ENCODE peak calls at places on chromosomes 13 and 19, in five cellular contexts. P is CD4-positive, alpha-beta memory T cell; H is stomach; J is aorta; V is DND-41. T is an unnamed sample.

GRCh38 chr19:5122121-5122400 is 153.1 kb downstream of the KDM4B start:
- DNase-seq in V (no peak), H (no peak), J (no peak), P (no peak), T (no peak)

GRCh38 chr19:51316688-51317087 is 5.2 kb downstream of the IGLON5 start:
- DNase-seq in H (no peak), V (no peak), P (no peak), J (no peak), T (no peak)

GRCh38 chr13:48804836-48805601 is 151.3 kb downstream of the CYSLTR2 start:
- DNase-seq in V (no peak), H (no peak), P (peak; percentile 17), J (no peak), T (peak; percentile 80)

GRCh38 chr13:28741080-28741479 is 22.3 kb upstream of the SLC46A3 start:
- DNase-seq in P (no peak), J (no peak), V (no peak), H (no peak), T (no peak)

GRCh38 chr19:33933931-33934330 is 137.3 kb downstream of the KCTD15 start:
- DNase-seq in H (no peak), P (no peak), V (no peak), J (no peak), T (no peak)

GRCh38 chr13:58852076-58852475 is 1220.5 kb downstream of the PCDH17 start:
- DNase-seq in V (no peak), H (no peak), P (no peak), J (no peak), T (no peak)

GRCh38 chr19:39350156-39350555 is 7.9 kb downstream of the SAMD4B start:
- DNase-seq in H (no peak), V (no peak), J (no peak), P (no peak), T (no peak)

GRCh38 chr13:72462726-72463125 is 264.7 kb downstream of the MZT1 start:
- DNase-seq in J (no peak), H (no peak), P (no peak), V (no peak), T (no peak)

GRCh38 chr13:44197791-44198770 is 175.5 kb upstream of the SERP2 start:
- DNase-seq in P (no peak), V (no peak), J (no peak), H (no peak), T (peak; percentile 52)

GRCh38 chr13:57739089-57739488 is 107.5 kb downstream of the PCDH17 start:
- DNase-seq in V (no peak), P (no peak), J (no peak), H (no peak), T (no peak)

GRCh38 chr19:35991731-35992450 is 3.1 kb upstream of the SDHAF1 start:
- DNase-seq in V (no peak), J (no peak), H (no peak), P (no peak), T (no peak)

GRCh38 chr19:17572640-17573039 is 17.2 kb downstream of the COLGALT1 start:
- DNase-seq in V (no peak), H (no peak), P (no peak), J (no peak), T (no peak)

GRCh38 chr19:57655443-57655842 is 13.3 kb upstream of the ZSCAN4 start:
- DNase-seq in H (no peak), J (no peak), P (no peak), V (no peak), T (no peak)

GRCh38 chr19:16070366-16070990 is 5.8 kb upstream of the TPM4 start:
- DNase-seq in P (peak; percentile 87), H (peak; percentile 92), V (no peak), J (peak; percentile 89), T (peak; percentile 90)

GRCh38 chr19:16073481-16073880 is 2.8 kb upstream of the TPM4 start:
- DNase-seq in H (no peak), V (no peak), J (peak; percentile 76), P (no peak), T (no peak)

GRCh38 chr19:16069813-16070365 is 6.4 kb upstream of the TPM4 start:
- DNase-seq in J (peak; percentile 77), V (no peak), H (peak; percentile 40), P (no peak), T (no peak)

GRCh38 chr19:16068696-16069259 is 7.5 kb upstream of the TPM4 start:
- DNase-seq in J (peak; percentile 23), V (no peak), H (no peak), P (no peak), T (no peak)

GRCh38 chr19:16071072-16071691 is 5.1 kb upstream of the TPM4 start:
- DNase-seq in J (peak; percentile 26), H (no peak), V (no peak), P (no peak), T (no peak)
- H3K4me3 ChIP-seq in J (no peak overlapping the region), H (peak overlapping the region; percentile 64), V (no peak overlapping the region), P (no peak overlapping the region), T (peak overlapping the region; percentile 31)

DNA sequence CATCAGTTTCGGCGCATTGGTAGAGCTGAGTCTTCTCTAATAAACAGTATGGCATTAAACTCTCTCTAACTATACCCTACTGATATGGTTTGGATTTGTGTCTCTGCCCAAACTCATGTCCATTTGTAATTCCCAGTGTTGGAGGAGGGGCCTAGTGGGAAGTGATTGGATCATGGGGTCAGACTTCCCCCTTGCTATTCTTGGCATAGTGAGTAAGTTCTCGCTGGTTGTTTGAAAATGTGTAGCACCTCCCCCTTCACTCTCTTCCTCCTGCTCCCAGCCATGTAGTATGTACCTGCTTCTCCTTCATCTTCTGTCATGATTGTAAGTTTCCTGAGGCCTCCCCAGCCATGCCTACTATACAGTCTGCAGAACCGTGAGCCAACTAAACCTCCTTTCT is 682.7 kb upstream of the ARGLU1 start:
- DNase-seq in P (no peak), V (no peak), J (no peak), H (no peak), T (no peak)
- H3K9me3 ChIP-seq in P (no peaks in the 10 kb centered on the region), V (no peaks in the 10 kb centered on the region), J (no peaks in the 10 kb centered on the region), H (no peaks in the 10 kb centered on the region), T (no peaks in the 10 kb centered on the region)

DNA sequence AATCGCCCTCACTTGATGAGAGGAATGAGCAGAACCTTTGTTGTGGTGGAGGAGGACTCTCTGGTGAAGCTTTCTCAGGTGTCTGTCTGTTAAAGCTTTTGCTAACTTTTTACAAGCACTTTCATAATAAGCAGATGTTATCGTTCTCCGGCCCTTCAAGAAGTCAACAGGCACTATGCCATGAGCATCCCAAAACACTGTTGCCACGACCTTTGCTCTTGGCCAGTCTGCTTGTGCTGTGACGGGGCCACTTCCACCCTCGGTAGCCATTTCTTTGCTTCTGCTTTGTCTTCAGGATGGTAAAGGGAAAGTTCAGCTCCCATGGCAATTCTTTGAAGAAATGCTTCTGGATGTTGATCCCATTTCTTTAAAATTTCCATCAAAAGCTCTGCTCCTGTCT is 93.5 kb upstream of the ANKRD10 start:
- DNase-seq in V (no peak), H (no peak), J (no peak), P (no peak), T (no peak)
- H3K27ac ChIP-seq in V (no peak overlapping the region), H (no peak overlapping the region), J (no peak overlapping the region), P (no peak overlapping the region), T (no peak overlapping the region)

GRCh38 chr13:111399776-111400505 is 79.5 kb downstream of the TEX29 start:
- DNase-seq in H (peak; percentile 21), J (peak; percentile 54), V (no peak), P (no peak), T (no peak)
- H3K4me3 ChIP-seq in H (no peak overlapping the region), J (no peak overlapping the region), V (no peak overlapping the region), P (no peak overlapping the region), T (no peak overlapping the region)

DNA sequence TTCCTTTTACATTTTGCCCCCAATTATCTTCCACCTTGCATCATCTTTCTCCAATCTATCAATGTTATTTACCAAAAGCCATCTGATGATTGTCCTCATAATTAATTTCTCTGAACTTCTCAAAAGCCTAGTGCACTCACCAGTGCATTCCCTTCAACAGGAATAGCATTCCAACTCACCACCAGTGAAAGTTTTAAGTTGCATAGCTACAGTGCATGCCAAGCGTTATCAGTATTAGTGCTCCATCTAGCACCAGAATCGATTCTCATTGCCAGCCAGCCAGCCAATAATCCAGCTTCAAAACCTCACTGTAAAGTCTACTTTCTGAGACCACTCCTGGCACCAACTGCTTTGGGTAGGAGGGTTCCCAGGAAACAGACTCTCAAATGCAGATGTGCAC is 7.4 kb downstream of the MYCBP2 start:
- DNase-seq in P (no peak), H (no peak), J (no peak), V (no peak), T (no peak)
- H3K9me3 ChIP-seq in P (no peaks in the 10 kb centered on the region), H (no peaks in the 10 kb centered on the region), J (no peaks in the 10 kb centered on the region), V (no peaks in the 10 kb centered on the region), T (no peaks in the 10 kb centered on the region)

GRCh38 chr19:19134687-19135158 is 3.6 kb downstream of the TMEM161A start:
- DNase-seq in J (no peak), P (peak; percentile 24), V (peak; percentile 30), H (peak; percentile 55), T (peak; percentile 21)

GRCh38 chr19:19137556-19138109 is 645 bp downstream of the TMEM161A start:
- DNase-seq in H (no peak), P (no peak), V (no peak), J (no peak), T (no peak)

GRCh38 chr19:19139876-19140229 is 1.6 kb upstream of the TMEM161A start:
- DNase-seq in H (no peak), J (no peak), V (no peak), P (no peak), T (no peak)

GRCh38 chr19:19140476-19140875 is 2.2 kb upstream of the TMEM161A start:
- DNase-seq in J (no peak), H (no peak), V (no peak), P (no peak), T (no peak)

GRCh38 chr19:19138110-19138981 is at the start of gene TMEM161A:
- DNase-seq in V (peak; percentile 99), J (peak; percentile 98), H (peak; percentile 99), P (peak; percentile 94), T (peak; percentile 99)
- H3K27ac ChIP-seq in V (peak within 1 kb of the TSS; percentile 79), J (no peak within 1 kb of the TSS), H (peak within 1 kb of the TSS; percentile 82), P (peak within 1 kb of the TSS; percentile 71), T (peak within 1 kb of the TSS; percentile 57)

GRCh38 chr13:97259787-97260641 is 37.9 kb downstream of the MBNL2 start:
- DNase-seq in P (no peak), J (no peak), V (no peak), H (no peak), T (no peak)

GRCh38 chr13:97263160-97263559 is 41.0 kb downstream of the MBNL2 start:
- DNase-seq in P (no peak), H (no peak), J (no peak), V (no peak), T (no peak)

GRCh38 chr13:97262058-97262457 is 39.9 kb downstream of the MBNL2 start:
- DNase-seq in V (no peak), H (no peak), P (no peak), J (no peak), T (no peak)

GRCh38 chr13:97258801-97259200 is 36.7 kb downstream of the MBNL2 start:
- DNase-seq in J (no peak), V (no peak), P (no peak), H (no peak), T (no peak)

GRCh38 chr13:97261254-97262015 is 39.3 kb downstream of the MBNL2 start:
- DNase-seq in P (no peak), H (no peak), V (no peak), J (no peak), T (no peak)
- H3K4me3 ChIP-seq in P (no peak overlapping the region), H (no peak overlapping the region), V (no peak overlapping the region), J (no peak overlapping the region), T (no peak overlapping the region)